ENCODE peak calls at places on chromosomes 16 and 17, in four cellular contexts. H, V, Y and A are unnamed samples. For H3K27me3 and H3K4me1, the result is how much of the 10 kb centered on the place peaks cover.

GRCh38 chr17:61846976-61847375 is 16.4 kb downstream of the BRIP1 start:
- DNase-seq in H (no peak), V (no peak), Y (no peak), A (no peak)

GRCh38 chr16:57509231-57509923 is 23.1 kb upstream of the DOK4 start:
- DNase-seq in H (no peak), V (no peak), Y (no peak), A (no peak)

GRCh38 chr16:81604960-81605383 is 160.4 kb downstream of the CMIP start:
- DNase-seq in H (no peak), V (no peak), Y (no peak), A (no peak)

GRCh38 chr17:43832976-43833829 is at the start of gene MPP3:
- DNase-seq in H (no peak), V (peak), Y (no peak), A (peak)

GRCh38 chr17:32565401-32565800 is 78.6 kb downstream of the CDK5R1 start:
- DNase-seq in H (no peak), V (no peak), Y (no peak), A (no peak)

GRCh38 chr17:11418367-11418766 is 177.4 kb downstream of the SHISA6 start:
- DNase-seq in H (no peak), V (no peak), Y (no peak), A (no peak)

GRCh38 chr16:30787613-30788378 is 791 bp upstream of the ZNF629 start:
- DNase-seq in H (no peak), V (no peak), Y (no peak), A (no peak)

GRCh38 chr16:60491258-60491657 is 1545.0 kb downstream of the CDH8 start:
- DNase-seq in H (no peak), V (no peak), Y (no peak), A (no peak)

GRCh38 chr17:733743-734142 is 1.3 kb downstream of the TLCD3A start:
- DNase-seq in H (no peak), V (no peak), Y (no peak), A (no peak)

GRCh38 chr17:2011421-2012371 is 13.4 kb downstream of the RTN4RL1 start:
- DNase-seq in H (no peak), V (no peak), Y (no peak), A (no peak)

GRCh38 chr16:54342966-54343365 is 56.4 kb upstream of the IRX3 start:
- DNase-seq in H (no peak), V (no peak), Y (no peak), A (no peak)

GRCh38 chr17:17200831-17201230 is 5.3 kb downstream of the PLD6 start:
- DNase-seq in H (no peak), V (no peak), Y (no peak), A (no peak)
- H3K27me3 ChIP-seq in H (under half), V (under half), Y (under half), A (under half)

GRCh38 chr17:77421635-77421982 is 280.8 kb downstream of the SEC14L1 start:
- DNase-seq in H (no peak), V (no peak), Y (no peak), A (no peak)
- H3K4me1 ChIP-seq in H (under half), V (under half), Y (under half), A (half or more)

DNA sequence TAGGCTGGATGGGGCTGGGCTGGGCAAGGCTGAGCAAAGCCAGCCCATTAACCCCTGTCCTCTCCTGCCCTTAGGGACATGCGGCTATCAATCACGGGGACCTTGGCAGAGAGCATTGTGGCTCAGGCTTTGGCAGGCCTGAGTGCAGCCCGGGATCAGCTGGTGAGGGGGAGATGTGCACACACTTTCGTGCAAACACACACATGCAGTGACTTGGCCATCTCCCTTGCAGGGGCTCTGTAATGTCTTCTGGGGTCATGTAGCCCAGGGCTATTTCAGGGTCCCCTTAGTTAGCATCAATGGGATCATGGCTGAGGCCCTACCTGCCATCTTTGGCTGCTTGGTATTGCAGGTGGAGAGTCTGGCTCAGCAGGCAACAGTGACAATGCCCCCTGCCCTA is 6.9 kb downstream of the CARMIL2 start:
- DNase-seq in H (no peak), V (no peak), Y (no peak), A (no peak)
- H3K27me3 ChIP-seq in H (under half), V (under half), Y (under half), A (half or more)

DNA sequence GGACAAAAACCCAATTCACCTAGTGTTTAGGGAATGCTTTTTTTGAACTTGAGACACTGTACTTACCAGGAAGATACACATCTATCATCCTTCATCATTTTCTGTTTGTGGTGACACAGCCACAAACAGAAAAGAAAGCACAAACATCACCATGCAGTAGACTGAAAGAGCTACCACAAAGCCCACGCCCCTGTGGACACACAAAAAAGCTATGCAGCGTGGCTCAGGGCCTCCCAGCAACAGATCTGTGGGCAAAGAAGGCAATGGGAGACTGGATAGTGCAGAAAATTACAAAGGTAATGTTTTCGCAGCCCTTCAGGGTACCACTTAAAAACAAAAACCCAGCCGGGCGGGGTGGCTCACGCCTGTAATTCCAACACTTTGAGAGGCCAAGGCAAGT is 9.6 kb downstream of the COTL1 start:
- DNase-seq in H (no peak), V (peak), Y (peak), A (peak)
- H3K4me1 ChIP-seq in H (under half), V (half or more), Y (under half), A (half or more)

GRCh38 chr17:34641368-34641767 is 62.0 kb downstream of the TMEM132E start:
- DNase-seq in H (no peak), V (no peak), Y (no peak), A (no peak)

GRCh38 chr17:34639706-34640425 is 60.5 kb downstream of the TMEM132E start:
- DNase-seq in H (no peak), V (no peak), Y (no peak), A (no peak)

GRCh38 chr17:34637041-34637547 is 57.7 kb downstream of the TMEM132E start:
- DNase-seq in H (no peak), V (no peak), Y (no peak), A (no peak)

GRCh38 chr17:34637548-34638525 is 58.5 kb downstream of the TMEM132E start:
- DNase-seq in H (no peak), V (peak), Y (peak), A (peak)

DNA sequence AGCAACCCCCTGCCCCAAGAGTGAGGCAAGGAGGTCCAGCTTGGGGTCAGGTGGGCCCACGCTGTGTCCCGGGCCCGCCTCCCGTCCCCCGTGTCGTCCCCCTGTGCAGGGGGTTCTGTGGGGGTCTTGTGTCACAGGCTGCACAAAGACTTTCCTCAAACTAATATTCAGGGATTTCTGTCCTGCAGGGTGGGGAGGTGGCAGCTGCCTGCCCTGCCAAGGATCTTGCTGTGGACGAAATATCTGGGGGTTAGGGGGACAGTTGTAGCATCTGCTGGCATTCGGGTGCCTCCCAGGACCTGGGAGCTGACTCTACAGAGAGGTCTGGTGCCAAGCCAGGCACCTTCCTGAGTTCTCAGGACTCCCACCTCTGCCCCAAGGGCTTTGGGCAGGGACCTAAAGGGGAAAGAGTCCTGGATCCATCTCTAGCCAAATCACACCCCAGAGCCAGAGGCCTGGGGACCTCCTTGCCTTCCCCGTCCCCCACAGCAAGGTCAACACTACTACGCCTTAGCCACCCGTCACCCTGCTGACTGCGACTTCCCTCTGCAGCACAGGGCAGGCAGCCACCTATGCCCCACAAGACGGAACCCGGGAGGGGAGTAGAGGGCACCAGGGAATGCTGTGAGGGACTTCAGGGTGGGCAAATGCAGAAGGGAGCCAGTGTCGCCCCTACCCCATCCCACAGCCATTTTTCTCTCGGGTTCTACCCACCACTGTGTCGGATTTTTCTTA is 59.3 kb downstream of the TMEM132E start:
- DNase-seq in H (no peak), V (no peak), Y (no peak), A (no peak)
- H3K27me3 ChIP-seq in H (under half), V (under half), Y (under half), A (under half)

GRCh38 chr16:70467608-70468007 is 13.2 kb downstream of the FCSK start:
- DNase-seq in H (no peak), V (no peak), Y (no peak), A (no peak)

GRCh38 chr16:70465999-70466811 is 11.8 kb downstream of the FCSK start:
- DNase-seq in H (no peak), V (no peak), Y (no peak), A (no peak)

GRCh38 chr16:70467113-70467512 is 12.7 kb downstream of the FCSK start:
- DNase-seq in H (no peak), V (no peak), Y (no peak), A (no peak)

GRCh38 chr16:70468776-70469525 is 14.6 kb downstream of the FCSK start:
- DNase-seq in H (no peak), V (no peak), Y (no peak), A (no peak)

GRCh38 chr16:70466812-70467090 is 12.4 kb downstream of the FCSK start:
- DNase-seq in H (no peak), V (no peak), Y (no peak), A (no peak)
- H3K4me1 ChIP-seq in H (under half), V (under half), Y (under half), A (under half)

GRCh38 chr16:1299012-1299867 is 10.2 kb upstream of the UBE2I start:
- DNase-seq in H (no peak), V (no peak), Y (no peak), A (no peak)
- H3K27me3 ChIP-seq in H (under half), V (under half), Y (under half), A (under half)

DNA sequence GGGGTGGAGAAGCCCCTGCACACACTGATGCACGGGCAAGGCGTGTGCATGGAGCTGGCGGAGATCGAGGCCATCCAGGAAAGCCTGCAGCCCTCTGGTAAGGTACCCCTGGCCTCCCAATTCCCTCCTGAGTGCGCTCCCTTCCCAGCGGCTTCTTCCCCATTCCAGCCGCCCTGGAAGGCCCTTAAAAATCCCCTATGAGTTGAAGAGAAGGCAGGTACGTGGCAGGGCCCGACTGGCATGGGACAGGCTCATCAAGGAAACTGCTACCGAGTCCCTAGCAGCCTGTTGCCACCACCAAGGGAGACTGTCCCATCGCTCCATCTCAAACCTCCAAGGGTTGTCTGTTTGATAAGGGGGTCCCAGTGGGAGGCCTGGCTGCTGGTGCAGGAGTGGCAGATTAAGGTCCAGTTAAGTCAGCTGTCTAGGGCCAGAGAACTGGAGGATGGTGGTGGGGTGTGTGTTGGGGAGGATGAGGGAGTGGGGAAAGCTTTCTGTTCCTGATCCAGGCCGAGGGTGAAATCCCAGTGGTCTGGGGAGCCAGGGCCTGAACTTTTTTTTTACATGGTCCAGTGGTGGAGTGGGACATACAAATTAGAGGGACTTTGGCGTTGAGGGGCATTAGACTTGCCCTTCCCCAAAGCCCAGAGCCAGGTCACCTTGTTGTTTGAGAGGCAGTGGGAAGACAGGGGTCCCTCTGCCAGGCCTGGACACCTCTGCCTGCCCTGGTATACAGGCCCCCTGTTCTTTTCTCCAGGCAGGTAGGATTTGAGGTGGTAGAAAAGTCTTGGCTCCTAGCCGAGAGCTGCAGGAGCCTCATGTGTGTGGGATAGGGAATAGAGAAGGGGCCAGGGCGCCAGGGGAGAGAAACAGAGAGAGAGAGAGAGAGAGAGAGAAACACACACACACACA is 994 bp downstream of the IGFBP4 start:
- DNase-seq in H (no peak), V (peak), Y (no peak), A (no peak)
- H3K4me1 ChIP-seq in H (under half), V (under half), Y (under half), A (under half)

DNA sequence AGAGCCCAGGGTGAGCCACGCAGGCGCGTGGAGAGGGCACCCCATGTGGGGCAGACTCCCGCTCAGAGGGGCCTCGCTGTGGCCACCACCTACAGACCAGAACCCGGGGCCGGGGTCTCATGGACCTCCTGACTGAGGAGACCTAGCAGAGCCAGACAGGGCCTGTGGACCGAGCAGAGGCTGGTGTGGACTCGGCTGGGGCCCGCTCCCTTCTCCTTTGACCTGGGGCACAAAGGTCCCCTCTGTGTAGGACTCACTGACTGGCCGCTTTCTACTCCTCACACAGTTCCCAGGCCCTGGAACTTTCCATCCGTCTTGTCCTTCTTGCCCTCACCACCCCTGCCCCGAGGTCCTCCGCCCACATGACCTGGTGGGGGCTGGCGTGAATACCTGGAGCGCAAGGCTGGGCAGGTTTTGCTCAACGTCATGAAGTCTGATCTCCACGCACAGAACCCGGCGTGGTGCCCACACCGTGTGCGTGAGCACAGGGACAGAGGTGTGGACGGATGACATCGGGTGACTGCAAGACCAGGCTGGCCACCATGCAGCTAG is 44.7 kb upstream of the ACSF3 start:
- DNase-seq in H (no peak), V (no peak), Y (no peak), A (peak)
- H3K27me3 ChIP-seq in H (under half), V (under half), Y (under half), A (under half)

GRCh38 chr16:19548144-19548543 is 7.4 kb upstream of the VPS35L start:
- DNase-seq in H (no peak), V (no peak), Y (no peak), A (no peak)

GRCh38 chr16:19555186-19555937 is at the start of gene VPS35L:
- DNase-seq in H (peak), V (peak), Y (peak), A (peak)

GRCh38 chr16:19549688-19550087 is 5.8 kb upstream of the VPS35L start:
- DNase-seq in H (no peak), V (no peak), Y (no peak), A (no peak)
- H3K4me1 ChIP-seq in H (under half), V (under half), Y (under half), A (under half)